ENCODE peak calls at places on chromosome 3, in seven cellular contexts. One of them, this sample, is unnamed.
A peak's percentile ranks its signal among the peaks of the same experiment; 100 is the strongest.

GRCh38 chr3:5278666-5279065 is 91.2 kb downstream of the EDEM1 start:
- DNase-seq in endodermal cell: no peak
- DNase-seq in HCT116: no peak
- DNase-seq in adrenal gland: no peak
- DNase-seq in GM23338: no peak
- DNase-seq in PC-3: peak; percentile 64
- DNase-seq in uterus: no peak
- DNase-seq in this sample: no peak

GRCh38 chr3:169171739-169172138 is 491.8 kb downstream of the MECOM start:
- DNase-seq in endodermal cell: no peak
- DNase-seq in HCT116: no peak
- DNase-seq in adrenal gland: no peak
- DNase-seq in GM23338: no peak
- DNase-seq in PC-3: peak; percentile 36
- DNase-seq in uterus: no peak
- DNase-seq in this sample: no peak

GRCh38 chr3:100709840-100710235 is 544 bp downstream of the TFG start:
- DNase-seq in endodermal cell: peak; percentile 86
- DNase-seq in HCT116: no peak
- DNase-seq in adrenal gland: peak; percentile 36
- DNase-seq in GM23338: peak; percentile 73
- DNase-seq in PC-3: peak; percentile 17
- DNase-seq in uterus: peak; percentile 26
- DNase-seq in this sample: peak; percentile 44

GRCh38 chr3:72903004-72903403 is 15.2 kb downstream of the GXYLT2 start:
- DNase-seq in endodermal cell: no peak
- DNase-seq in HCT116: no peak
- DNase-seq in adrenal gland: no peak
- DNase-seq in GM23338: no peak
- DNase-seq in PC-3: peak; percentile 72
- DNase-seq in uterus: no peak
- DNase-seq in this sample: no peak

GRCh38 chr3:182810574-182811268 is 17.4 kb downstream of the ATP11B start:
- DNase-seq in endodermal cell: no peak
- DNase-seq in HCT116: no peak
- DNase-seq in adrenal gland: no peak
- DNase-seq in GM23338: no peak
- DNase-seq in PC-3: peak; percentile 42
- DNase-seq in uterus: no peak
- DNase-seq in this sample: no peak

GRCh38 chr3:129119365-129120100 is 2.1 kb downstream of the RAB43 start:
- DNase-seq in endodermal cell: peak; percentile 64
- DNase-seq in HCT116: no peak
- DNase-seq in adrenal gland: peak; percentile 47
- DNase-seq in GM23338: no peak
- DNase-seq in PC-3: peak; percentile 8
- DNase-seq in uterus: no peak
- DNase-seq in this sample: peak; percentile 83

GRCh38 chr3:40109641-40110490 is 199.6 kb upstream of the EIF1B start:
- DNase-seq in endodermal cell: peak; percentile 76
- DNase-seq in HCT116: no peak
- DNase-seq in adrenal gland: no peak
- DNase-seq in GM23338: peak; percentile 71
- DNase-seq in PC-3: no peak
- DNase-seq in uterus: no peak
- DNase-seq in this sample: no peak

GRCh38 chr3:5332270-5332956 is 144.9 kb downstream of the EDEM1 start:
- DNase-seq in endodermal cell: no peak
- DNase-seq in HCT116: no peak
- DNase-seq in adrenal gland: no peak
- DNase-seq in GM23338: no peak
- DNase-seq in PC-3: no peak
- DNase-seq in uterus: no peak
- DNase-seq in this sample: no peak

GRCh38 chr3:65597225-65597951 is 441.3 kb downstream of the MAGI1 start:
- DNase-seq in endodermal cell: peak; percentile 89
- DNase-seq in HCT116: no peak
- DNase-seq in adrenal gland: no peak
- DNase-seq in GM23338: peak; percentile 98
- DNase-seq in PC-3: no peak
- DNase-seq in uterus: no peak
- DNase-seq in this sample: peak; percentile 24

GRCh38 chr3:152309031-152309430 is 40.3 kb downstream of the MBNL1 start:
- DNase-seq in endodermal cell: no peak
- DNase-seq in HCT116: no peak
- DNase-seq in adrenal gland: no peak
- DNase-seq in GM23338: no peak
- DNase-seq in PC-3: no peak
- DNase-seq in uterus: no peak
- DNase-seq in this sample: no peak

GRCh38 chr3:44915702-44916438 is 41.5 kb downstream of the TGM4 start:
- DNase-seq in endodermal cell: peak; percentile 77
- DNase-seq in HCT116: no peak
- DNase-seq in adrenal gland: no peak
- DNase-seq in GM23338: peak; percentile 65
- DNase-seq in PC-3: no peak
- DNase-seq in uterus: no peak
- DNase-seq in this sample: no peak

GRCh38 chr3:16906679-16907078 is 21.9 kb downstream of the PLCL2 start:
- DNase-seq in endodermal cell: no peak
- DNase-seq in HCT116: no peak
- DNase-seq in adrenal gland: peak; percentile 47
- DNase-seq in GM23338: no peak
- DNase-seq in PC-3: peak; percentile 55
- DNase-seq in uterus: no peak
- DNase-seq in this sample: peak; percentile 56

GRCh38 chr3:73540969-73541740 is 83.6 kb downstream of the PDZRN3 start:
- DNase-seq in endodermal cell: no peak
- DNase-seq in HCT116: no peak
- DNase-seq in adrenal gland: no peak
- DNase-seq in GM23338: no peak
- DNase-seq in PC-3: peak; percentile 5
- DNase-seq in uterus: no peak
- DNase-seq in this sample: no peak

GRCh38 chr3:40713795-40714194 is 189.0 kb downstream of the ZNF621 start:
- DNase-seq in endodermal cell: peak; percentile 55
- DNase-seq in HCT116: no peak
- DNase-seq in adrenal gland: no peak
- DNase-seq in GM23338: no peak
- DNase-seq in PC-3: no peak
- DNase-seq in uterus: no peak
- DNase-seq in this sample: no peak

GRCh38 chr3:98990657-98991056 is 89.2 kb upstream of the DCBLD2 start:
- DNase-seq in endodermal cell: no peak
- DNase-seq in HCT116: no peak
- DNase-seq in adrenal gland: no peak
- DNase-seq in GM23338: no peak
- DNase-seq in PC-3: no peak
- DNase-seq in uterus: no peak
- DNase-seq in this sample: no peak
- H3K4me1 ChIP-seq in endodermal cell: no peaks in the 10 kb centered on the region
- H3K4me1 ChIP-seq in HCT116: peaks cover 16% of the 10 kb centered on the region
- H3K4me1 ChIP-seq in adrenal gland: no peaks in the 10 kb centered on the region
- H3K4me1 ChIP-seq in GM23338: no peaks in the 10 kb centered on the region
- H3K4me1 ChIP-seq in PC-3: peaks cover 18% of the 10 kb centered on the region
- H3K4me1 ChIP-seq in uterus: no peaks in the 10 kb centered on the region
- H3K4me1 ChIP-seq in this sample: no peaks in the 10 kb centered on the region

GRCh38 chr3:13787533-13787932 is 92.3 kb downstream of the WNT7A start:
- DNase-seq in endodermal cell: no peak
- DNase-seq in HCT116: no peak
- DNase-seq in adrenal gland: no peak
- DNase-seq in GM23338: no peak
- DNase-seq in PC-3: no peak
- DNase-seq in uterus: no peak
- DNase-seq in this sample: no peak
- H3K27me3 ChIP-seq in endodermal cell: no peaks in the 10 kb centered on the region
- H3K27me3 ChIP-seq in HCT116: peaks cover 5% of the 10 kb centered on the region
- H3K27me3 ChIP-seq in adrenal gland: peaks cover 4% of the 10 kb centered on the region
- H3K27me3 ChIP-seq in GM23338: no peaks in the 10 kb centered on the region
- H3K27me3 ChIP-seq in PC-3: no peaks in the 10 kb centered on the region
- H3K27me3 ChIP-seq in uterus: no peaks in the 10 kb centered on the region
- H3K27me3 ChIP-seq in this sample: no peaks in the 10 kb centered on the region

DNA sequence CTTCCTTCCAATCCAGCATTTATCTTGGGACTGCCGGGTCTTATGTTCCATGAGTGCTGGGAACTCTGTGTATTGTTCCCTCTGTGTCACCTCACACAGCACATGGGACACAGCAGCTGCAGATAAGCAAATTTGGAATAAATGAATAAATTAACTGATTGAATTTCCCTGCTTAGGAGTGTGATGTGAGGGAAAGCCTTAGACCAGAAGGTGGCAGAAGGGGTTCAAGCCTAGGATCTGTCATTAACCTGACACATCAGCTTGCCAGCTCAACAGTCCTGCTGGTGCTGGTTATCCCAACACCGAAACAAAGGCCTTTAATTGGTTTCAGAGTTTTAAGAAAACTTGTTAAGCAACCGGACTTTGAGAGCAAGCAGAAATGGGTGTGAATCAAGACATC is 114.4 kb downstream of the OXSM start:
- DNase-seq in endodermal cell: peak; percentile 66
- DNase-seq in HCT116: no peak
- DNase-seq in adrenal gland: no peak
- DNase-seq in GM23338: peak; percentile 25
- DNase-seq in PC-3: no peak
- DNase-seq in uterus: no peak
- DNase-seq in this sample: no peak
- TF ChIP-seq CTCF in endodermal cell: peak; percentile 71
- TF ChIP-seq CTCF in HCT116: peak; percentile 12
- TF ChIP-seq CTCF in adrenal gland: no peak
- TF ChIP-seq CTCF in GM23338: peak; percentile 40
- TF ChIP-seq CTCF in PC-3: peak; percentile 32
- TF ChIP-seq CTCF in uterus: no peak
- TF ChIP-seq CTCF in this sample: no peak

DNA sequence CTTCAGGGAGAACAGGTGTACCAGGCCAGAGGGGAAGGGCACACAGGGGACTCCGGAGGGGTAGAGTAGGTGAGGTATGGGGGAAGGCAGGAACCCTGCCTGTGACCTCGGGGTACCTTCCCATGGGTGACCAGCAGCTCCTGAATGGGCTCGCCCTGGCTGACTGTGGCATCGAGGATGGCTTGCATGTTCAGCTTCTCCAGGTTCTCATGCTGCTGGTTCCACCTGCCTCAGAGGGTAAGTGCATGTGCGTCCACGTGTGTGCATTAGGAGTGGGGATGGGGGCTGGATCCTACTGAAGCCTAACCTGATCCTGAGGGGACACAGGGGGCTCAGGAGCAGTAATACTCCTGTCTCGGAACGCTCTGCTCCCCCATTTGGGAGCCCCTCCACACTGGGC is 524 bp downstream of the ZMYND10 start:
- DNase-seq in endodermal cell: no peak
- DNase-seq in HCT116: no peak
- DNase-seq in adrenal gland: no peak
- DNase-seq in GM23338: no peak
- DNase-seq in PC-3: no peak
- DNase-seq in uterus: no peak
- DNase-seq in this sample: no peak
- H3K4me1 ChIP-seq in endodermal cell: no peaks in the 10 kb centered on the region
- H3K4me1 ChIP-seq in HCT116: peaks cover 12% of the 10 kb centered on the region
- H3K4me1 ChIP-seq in adrenal gland: peaks cover 12% of the 10 kb centered on the region
- H3K4me1 ChIP-seq in GM23338: peaks cover 5% of the 10 kb centered on the region
- H3K4me1 ChIP-seq in PC-3: peaks cover 17% of the 10 kb centered on the region
- H3K4me1 ChIP-seq in uterus: peaks cover 19% of the 10 kb centered on the region
- H3K4me1 ChIP-seq in this sample: peaks cover 10% of the 10 kb centered on the region

GRCh38 chr3:107431298-107432012 is 54.2 kb downstream of the CCDC54 start:
- DNase-seq in endodermal cell: peak; percentile 94
- DNase-seq in HCT116: no peak
- DNase-seq in adrenal gland: peak; percentile 89
- DNase-seq in GM23338: peak; percentile 91
- DNase-seq in PC-3: peak; percentile 76
- DNase-seq in uterus: peak; percentile 67
- DNase-seq in this sample: peak; percentile 76

GRCh38 chr3:107430214-107431047 is 53.2 kb downstream of the CCDC54 start:
- DNase-seq in endodermal cell: peak; percentile 68
- DNase-seq in HCT116: no peak
- DNase-seq in adrenal gland: peak; percentile 24
- DNase-seq in GM23338: peak; percentile 18
- DNase-seq in PC-3: no peak
- DNase-seq in uterus: peak; percentile 34
- DNase-seq in this sample: peak; percentile 29

GRCh38 chr3:107431048-107431297 is 53.7 kb downstream of the CCDC54 start:
- DNase-seq in endodermal cell: peak; percentile 83
- DNase-seq in HCT116: no peak
- DNase-seq in adrenal gland: peak; percentile 55
- DNase-seq in GM23338: peak; percentile 42
- DNase-seq in PC-3: no peak
- DNase-seq in uterus: peak; percentile 37
- DNase-seq in this sample: no peak

GRCh38 chr3:107432646-107433045 is 55.4 kb downstream of the CCDC54 start:
- DNase-seq in endodermal cell: no peak
- DNase-seq in HCT116: no peak
- DNase-seq in adrenal gland: no peak
- DNase-seq in GM23338: no peak
- DNase-seq in PC-3: peak; percentile 50
- DNase-seq in uterus: no peak
- DNase-seq in this sample: no peak

GRCh38 chr3:107432013-107432515 is 54.8 kb downstream of the CCDC54 start:
- DNase-seq in endodermal cell: no peak
- DNase-seq in HCT116: no peak
- DNase-seq in adrenal gland: peak; percentile 58
- DNase-seq in GM23338: peak; percentile 56
- DNase-seq in PC-3: peak; percentile 33
- DNase-seq in uterus: peak; percentile 30
- DNase-seq in this sample: peak; percentile 45
- H3K27me3 ChIP-seq in endodermal cell: peaks cover 8% of the 10 kb centered on the region
- H3K27me3 ChIP-seq in HCT116: no peaks in the 10 kb centered on the region
- H3K27me3 ChIP-seq in adrenal gland: no peaks in the 10 kb centered on the region
- H3K27me3 ChIP-seq in GM23338: peaks cover 34% of the 10 kb centered on the region
- H3K27me3 ChIP-seq in PC-3: no peaks in the 10 kb centered on the region
- H3K27me3 ChIP-seq in uterus: no peaks in the 10 kb centered on the region
- H3K27me3 ChIP-seq in this sample: no peaks in the 10 kb centered on the region

GRCh38 chr3:126050050-126050392 is 33.9 kb downstream of the SLC41A3 start:
- DNase-seq in endodermal cell: no peak
- DNase-seq in HCT116: no peak
- DNase-seq in adrenal gland: no peak
- DNase-seq in GM23338: no peak
- DNase-seq in PC-3: no peak
- DNase-seq in uterus: no peak
- DNase-seq in this sample: no peak
- TF ChIP-seq CTCF in endodermal cell: no peak
- TF ChIP-seq CTCF in HCT116: no peak
- TF ChIP-seq CTCF in adrenal gland: no peak
- TF ChIP-seq CTCF in GM23338: no peak
- TF ChIP-seq CTCF in PC-3: no peak
- TF ChIP-seq CTCF in uterus: no peak
- TF ChIP-seq CTCF in this sample: no peak